ENCODE peak calls at places on chromosomes 16 and 17, in six cellular contexts. J is islet precursor cell, K is H1, U is KG1, Q is HFFc6, T is cardiac muscle cell. Y is an unnamed sample.

GRCh38 chr16:81066700-81067099 is 10.3 kb downstream of the C16orf46 start:
- DNase-seq in J (no peak), K (no peak), U (no peak), Q (no peak), T (no peak), Y (no peak)

GRCh38 chr17:6269474-6269873 is 165.4 kb downstream of the AIPL1 start:
- DNase-seq in J (peak), K (peak), U (no peak), Q (peak), T (peak), Y (peak)

GRCh38 chr17:7587420-7587786 is 2.5 kb downstream of the SOX15 start:
- DNase-seq in J (peak), K (no peak), U (no peak), Q (peak), T (no peak), Y (peak)

GRCh38 chr17:66472123-66472522 is 169.7 kb downstream of the PRKCA start:
- DNase-seq in J (no peak), K (no peak), U (no peak), Q (no peak), T (no peak), Y (no peak)

GRCh38 chr16:68894714-68895113 is 51.4 kb downstream of the TANGO6 start:
- DNase-seq in J (no peak), K (no peak), U (no peak), Q (no peak), T (no peak), Y (no peak)

GRCh38 chr17:41537990-41538389 is 9.9 kb upstream of the KRT19 start:
- DNase-seq in J (no peak), K (no peak), U (no peak), Q (no peak), T (no peak), Y (no peak)

GRCh38 chr17:50692448-50693040 is 15.2 kb downstream of the ANKRD40 start:
- DNase-seq in J (no peak), K (no peak), U (no peak), Q (no peak), T (peak), Y (no peak)

GRCh38 chr16:72836181-72836580 is 211.7 kb downstream of the ZFHX3 start:
- DNase-seq in J (no peak), K (no peak), U (no peak), Q (no peak), T (no peak), Y (no peak)

GRCh38 chr16:1975432-1976215 is 3.8 kb downstream of the TBL3 start:
- DNase-seq in J (no peak), K (no peak), U (no peak), Q (no peak), T (no peak), Y (no peak)

GRCh38 chr17:7558544-7559306 is at the start of gene TNFSF13:
- DNase-seq in J (peak), K (no peak), U (no peak), Q (no peak), T (no peak), Y (no peak)

GRCh38 chr17:28963841-28964240 is 12.5 kb upstream of the PHF12 start:
- DNase-seq in J (no peak), K (no peak), U (no peak), Q (no peak), T (no peak), Y (no peak)

GRCh38 chr17:9529033-9529748 is 46.4 kb downstream of the STX8 start:
- DNase-seq in J (no peak), K (no peak), U (no peak), Q (peak), T (no peak), Y (no peak)

GRCh38 chr16:79599256-79599836 is 1.2 kb downstream of the MAF start:
- DNase-seq in J (peak), K (peak), U (peak), Q (no peak), T (peak), Y (no peak)

GRCh38 chr16:68478526-68479249 is 30.4 kb upstream of the SMPD3 start:
- DNase-seq in J (peak), K (no peak), U (no peak), Q (no peak), T (peak), Y (no peak)

GRCh38 chr16:82050506-82050905 is 15.5 kb downstream of the HSD17B2 start:
- DNase-seq in J (no peak), K (no peak), U (no peak), Q (no peak), T (no peak), Y (no peak)

GRCh38 chr16:54199486-54200160 is 87.0 kb downstream of the IRX3 start:
- DNase-seq in J (no peak), K (no peak), U (no peak), Q (no peak), T (peak), Y (no peak)

GRCh38 chr16:54110582-54110981 is 176.0 kb downstream of the IRX3 start:
- DNase-seq in J (no peak), K (no peak), U (no peak), Q (no peak), T (no peak), Y (no peak)

GRCh38 chr16:4214215-4214621 is 27.7 kb downstream of the SRL start:
- DNase-seq in J (no peak), K (no peak), U (no peak), Q (peak), T (no peak), Y (peak)

GRCh38 chr16:11342021-11342855 is 3.0 kb upstream of the RMI2 start:
- DNase-seq in J (no peak), K (no peak), U (no peak), Q (no peak), T (no peak), Y (no peak)

GRCh38 chr17:68184816-68185436 is 62.9 kb upstream of the AMZ2 start:
- DNase-seq in J (no peak), K (no peak), U (no peak), Q (no peak), T (no peak), Y (no peak)